ENCODE peak calls at places on chromosome 15, in ten cellular contexts. D is activated CD8-positive, alpha-beta memory T cell treated with anti-CD3 and anti-CD28 coated beads, Interleukin-2, amount 50 U/mL, for 48 hours; O is left cardiac atrium; W is left ventricle myocardium superior; G is MM.1S; K is stimulated activated CD8-positive, alpha-beta memory T cell treated with anti-CD3 and anti-CD28 coated beads, Interleukin-15, amount 100 ng/mL, for 4 hours; I is activated CD4-positive, alpha-beta T cell treated with anti-CD3 and anti-CD28 coated beads, Interleukin-2, amount 50 U/mL, for 48 hours; H is GM10248; L is T-helper 9 cell; M is epithelial cell of esophagus. R is an unnamed sample.
A peak's percentile ranks its signal among the peaks of the same experiment; 100 is the strongest.

GRCh38 chr15:37031198-37031597 is 69.2 kb downstream of the MEIS2 start:
- DNase-seq in D (no peak), O (no peak), W (no peak), G (peak; percentile 6), K (no peak), I (no peak), H (no peak), L (no peak), M (peak; percentile 51), R (no peak)

GRCh38 chr15:60791216-60791615 is 312.3 kb upstream of the ICE2 start:
- DNase-seq in D (no peak), O (no peak), W (no peak), G (no peak), K (no peak), I (no peak), H (no peak), L (no peak), M (no peak), R (no peak)

GRCh38 chr15:87672309-87672897 is 584.1 kb downstream of the NTRK3 start:
- DNase-seq in D (no peak), O (peak; percentile 23), W (peak; percentile 29), G (no peak), K (no peak), I (no peak), H (no peak), L (no peak), M (peak; percentile 12), R (no peak)

GRCh38 chr15:80154336-80154735 is 1.5 kb downstream of the FAH start:
- DNase-seq in D (no peak), O (no peak), W (no peak), G (no peak), K (no peak), I (no peak), H (no peak), L (no peak), M (no peak), R (no peak)

GRCh38 chr15:35080226-35080625 is 4.9 kb downstream of the NANOGP8 start:
- DNase-seq in D (no peak), O (no peak), W (no peak), G (no peak), K (no peak), I (no peak), H (no peak), L (no peak), M (no peak), R (no peak)

GRCh38 chr15:62920569-62921502 is 121.7 kb upstream of the TPM1 start:
- DNase-seq in D (no peak), O (no peak), W (peak; percentile 58), G (no peak), K (no peak), I (no peak), H (no peak), L (no peak), M (no peak), R (no peak)

GRCh38 chr15:40098489-40099261 is 10.0 kb downstream of the BMF start:
- DNase-seq in D (peak; percentile 79), O (peak; percentile 64), W (peak; percentile 75), G (peak; percentile 93), K (peak; percentile 44), I (peak; percentile 78), H (peak; percentile 88), L (no peak), M (peak; percentile 83), R (peak; percentile 90)

GRCh38 chr15:59594493-59594942 is 17.1 kb upstream of the GCNT3 start:
- DNase-seq in D (no peak), O (no peak), W (no peak), G (no peak), K (no peak), I (no peak), H (no peak), L (no peak), M (peak; percentile 85), R (no peak)

GRCh38 chr15:85854345-85855097 is 59.8 kb upstream of the KLHL25 start:
- DNase-seq in D (no peak), O (no peak), W (no peak), G (peak; percentile 73), K (no peak), I (peak; percentile 46), H (peak; percentile 76), L (peak; percentile 29), M (peak; percentile 71), R (no peak)

GRCh38 chr15:74545776-74546656 is 5.0 kb downstream of the ARID3B start:
- DNase-seq in D (peak; percentile 99), O (peak; percentile 99), W (peak; percentile 98), G (peak; percentile 99), K (peak; percentile 96), I (peak; percentile 99), H (peak; percentile 80), L (peak; percentile 84), M (peak; percentile 100), R (peak; percentile 87)

GRCh38 chr15:78763111-78763795 is 48.0 kb downstream of the ADAMTS7 start:
- DNase-seq in D (no peak), O (no peak), W (peak; percentile 32), G (no peak), K (no peak), I (no peak), H (no peak), L (no peak), M (no peak), R (no peak)

GRCh38 chr15:45550436-45550835 is 27.9 kb upstream of the SLC30A4 start:
- DNase-seq in D (no peak), O (no peak), W (no peak), G (no peak), K (no peak), I (no peak), H (no peak), L (no peak), M (no peak), R (no peak)

GRCh38 chr15:26260517-26261133 is 397.5 kb upstream of the ATP10A start:
- DNase-seq in D (peak; percentile 57), O (no peak), W (peak; percentile 52), G (no peak), K (no peak), I (peak; percentile 37), H (no peak), L (peak; percentile 1), M (peak; percentile 11), R (no peak)

GRCh38 chr15:66515901-66516322 is 10.8 kb downstream of the ZWILCH start:
- DNase-seq in D (no peak), O (no peak), W (no peak), G (no peak), K (no peak), I (no peak), H (no peak), L (no peak), M (no peak), R (no peak)

GRCh38 chr15:74621936-74622335 is 6.3 kb downstream of the CLK3 start:
- DNase-seq in D (no peak), O (no peak), W (no peak), G (no peak), K (no peak), I (no peak), H (no peak), L (no peak), M (no peak), R (no peak)

GRCh38 chr15:73932381-73933191 is 6.3 kb downstream of the LOXL1 start:
- DNase-seq in D (no peak), O (peak; percentile 3), W (no peak), G (no peak), K (no peak), I (no peak), H (no peak), L (no peak), M (no peak), R (no peak)

GRCh38 chr15:43185161-43186002 is at the start of gene CCNDBP1:
- DNase-seq in D (peak; percentile 95), O (peak; percentile 97), W (peak; percentile 98), G (peak; percentile 97), K (peak; percentile 71), I (peak; percentile 98), H (peak; percentile 99), L (peak; percentile 70), M (peak; percentile 76), R (peak; percentile 85)

GRCh38 chr15:89368566-89369223 is 34.1 kb upstream of the POLG start:
- DNase-seq in D (no peak), O (no peak), W (no peak), G (no peak), K (no peak), I (no peak), H (no peak), L (no peak), M (no peak), R (no peak)

GRCh38 chr15:68440136-68440535 is 8.2 kb upstream of the ITGA11 start:
- DNase-seq in D (no peak), O (no peak), W (no peak), G (no peak), K (no peak), I (no peak), H (no peak), L (no peak), M (no peak), R (no peak)

GRCh38 chr15:40739042-40739441 is 16.0 kb downstream of the RMDN3 start:
- DNase-seq in D (no peak), O (no peak), W (no peak), G (no peak), K (no peak), I (no peak), H (no peak), L (no peak), M (no peak), R (no peak)

GRCh38 chr15:100284191-100284590 is 57.6 kb downstream of the ADAMTS17 start:
- DNase-seq in D (no peak), O (no peak), W (no peak), G (no peak), K (no peak), I (no peak), H (no peak), L (no peak), M (peak; percentile 66), R (no peak)

GRCh38 chr15:100001405-100001804 is 268.2 kb upstream of the LYSMD4 start:
- DNase-seq in D (peak; percentile 49), O (no peak), W (no peak), G (no peak), K (no peak), I (peak; percentile 50), H (no peak), L (no peak), M (no peak), R (no peak)

GRCh38 chr15:100834731-100835130 is 44.9 kb upstream of the ALDH1A3 start:
- DNase-seq in D (no peak), O (no peak), W (no peak), G (no peak), K (no peak), I (no peak), H (no peak), L (no peak), M (no peak), R (no peak)

GRCh38 chr15:95368211-95368610 is 962.3 kb upstream of the NR2F2 start:
- DNase-seq in D (no peak), O (peak; percentile 32), W (no peak), G (no peak), K (no peak), I (no peak), H (no peak), L (no peak), M (no peak), R (no peak)

GRCh38 chr15:76177491-76178040 is 117.8 kb downstream of the TMEM266 start:
- DNase-seq in D (no peak), O (peak; percentile 61), W (peak; percentile 71), G (no peak), K (no peak), I (no peak), H (no peak), L (no peak), M (peak; percentile 87), R (peak; percentile 76)

GRCh38 chr15:55789066-55789660 is 46.2 kb upstream of the PRTG start:
- DNase-seq in D (peak; percentile 89), O (peak; percentile 29), W (peak; percentile 57), G (peak; percentile 20), K (no peak), I (peak; percentile 77), H (peak; percentile 41), L (peak; percentile 44), M (peak; percentile 6), R (no peak)

GRCh38 chr15:73744293-73744692 is 8.9 kb downstream of the INSYN1 start:
- DNase-seq in D (no peak), O (no peak), W (no peak), G (no peak), K (no peak), I (no peak), H (no peak), L (no peak), M (no peak), R (no peak)

R was measured in ascending aorta.